ENCODE peak calls at places on chromosomes 2 and 18, in five cellular contexts. One of them, this sample, is unnamed.

GRCh38 chr2:203782262-203782976 is 76.0 kb downstream of the CD28 start:
- DNase-seq in H1: peak
- DNase-seq in HepG2: peak
- DNase-seq in K562: peak
- DNase-seq in GM12878: no peak
- DNase-seq in this sample: no peak

GRCh38 chr18:2948038-2948437 is 64.9 kb downstream of the LPIN2 start:
- DNase-seq in HepG2: peak
- DNase-seq in GM12878: no peak
- DNase-seq in H1: no peak
- DNase-seq in K562: peak
- DNase-seq in this sample: no peak

GRCh38 chr2:182906454-182906853 is 40.0 kb upstream of the FRZB start:
- DNase-seq in GM12878: no peak
- DNase-seq in K562: no peak
- DNase-seq in H1: no peak
- DNase-seq in HepG2: no peak
- DNase-seq in this sample: no peak

GRCh38 chr2:107322406-107322805 is 436.4 kb upstream of the ST6GAL2 start:
- DNase-seq in K562: no peak
- DNase-seq in GM12878: no peak
- DNase-seq in HepG2: no peak
- DNase-seq in H1: no peak
- DNase-seq in this sample: no peak

GRCh38 chr2:11677146-11678055 is 7.4 kb upstream of the NTSR2 start:
- DNase-seq in H1: no peak
- DNase-seq in HepG2: no peak
- DNase-seq in GM12878: no peak
- DNase-seq in K562: no peak
- DNase-seq in this sample: no peak

GRCh38 chr2:127347734-127348392 is 39.9 kb downstream of the MAP3K2 start:
- DNase-seq in K562: no peak
- DNase-seq in HepG2: no peak
- DNase-seq in H1: no peak
- DNase-seq in GM12878: no peak
- DNase-seq in this sample: no peak

GRCh38 chr18:45156941-45157340 is 458.3 kb upstream of the SLC14A2 start:
- DNase-seq in K562: no peak
- DNase-seq in HepG2: no peak
- DNase-seq in GM12878: no peak
- DNase-seq in H1: no peak
- DNase-seq in this sample: no peak

GRCh38 chr2:235055891-235056516 is 104.2 kb downstream of the SH3BP4 start:
- DNase-seq in K562: peak
- DNase-seq in GM12878: no peak
- DNase-seq in HepG2: peak
- DNase-seq in H1: no peak
- DNase-seq in this sample: no peak

GRCh38 chr2:138059967-138060635 is 95.8 kb downstream of the HNMT start:
- DNase-seq in HepG2: peak
- DNase-seq in H1: no peak
- DNase-seq in K562: peak
- DNase-seq in GM12878: no peak
- DNase-seq in this sample: no peak

GRCh38 chr18:25786778-25787177 is 303.6 kb downstream of the SS18 start:
- DNase-seq in HepG2: no peak
- DNase-seq in GM12878: no peak
- DNase-seq in H1: no peak
- DNase-seq in K562: no peak
- DNase-seq in this sample: no peak

GRCh38 chr18:57910134-57910533 is 107.0 kb upstream of the ATP8B1 start:
- DNase-seq in HepG2: no peak
- DNase-seq in GM12878: no peak
- DNase-seq in H1: no peak
- DNase-seq in K562: no peak
- DNase-seq in this sample: no peak

GRCh38 chr2:34012728-34013302 is 413.7 kb upstream of the FAM98A start:
- DNase-seq in GM12878: no peak
- DNase-seq in H1: peak
- DNase-seq in K562: no peak
- DNase-seq in HepG2: peak
- DNase-seq in this sample: peak

GRCh38 chr2:235553696-235554100 is 59.9 kb downstream of the AGAP1 start:
- DNase-seq in K562: peak
- DNase-seq in GM12878: no peak
- DNase-seq in H1: no peak
- DNase-seq in HepG2: no peak
- DNase-seq in this sample: no peak

GRCh38 chr2:234996467-234997270 is 44.9 kb downstream of the SH3BP4 start:
- DNase-seq in H1: peak
- DNase-seq in K562: no peak
- DNase-seq in GM12878: no peak
- DNase-seq in HepG2: peak
- DNase-seq in this sample: no peak

GRCh38 chr2:158735822-158736580 is 59.1 kb upstream of the DAPL1 start:
- DNase-seq in GM12878: no peak
- DNase-seq in K562: no peak
- DNase-seq in H1: no peak
- DNase-seq in HepG2: peak
- DNase-seq in this sample: no peak

GRCh38 chr18:33440384-33441043 is at the start of gene CCDC178:
- DNase-seq in K562: peak
- DNase-seq in GM12878: no peak
- DNase-seq in HepG2: no peak
- DNase-seq in H1: peak
- DNase-seq in this sample: no peak

GRCh38 chr2:18119883-18120282 is 241.4 kb downstream of the KCNS3 start:
- DNase-seq in H1: no peak
- DNase-seq in K562: no peak
- DNase-seq in GM12878: no peak
- DNase-seq in HepG2: no peak
- DNase-seq in this sample: no peak

GRCh38 chr2:8455236-8456148 is 226.4 kb upstream of the ID2 start:
- DNase-seq in H1: no peak
- DNase-seq in GM12878: no peak
- DNase-seq in HepG2: no peak
- DNase-seq in K562: no peak
- DNase-seq in this sample: no peak

GRCh38 chr18:887716-888115 is 17.0 kb upstream of the ADCYAP1 start:
- DNase-seq in GM12878: no peak
- DNase-seq in K562: no peak
- DNase-seq in HepG2: no peak
- DNase-seq in H1: no peak
- DNase-seq in this sample: no peak

GRCh38 chr2:36294290-36294689 is 61.3 kb upstream of the CRIM1 start:
- DNase-seq in GM12878: no peak
- DNase-seq in K562: no peak
- DNase-seq in HepG2: no peak
- DNase-seq in H1: no peak
- DNase-seq in this sample: no peak

GRCh38 chr2:111031546-111032484 is 88.9 kb upstream of the BCL2L11 start:
- DNase-seq in K562: no peak
- DNase-seq in H1: no peak
- DNase-seq in HepG2: no peak
- DNase-seq in GM12878: no peak
- DNase-seq in this sample: no peak

GRCh38 chr2:43058761-43059160 is 167.6 kb downstream of the ZFP36L2 start:
- DNase-seq in K562: no peak
- DNase-seq in GM12878: no peak
- DNase-seq in H1: no peak
- DNase-seq in HepG2: no peak
- DNase-seq in this sample: no peak

GRCh38 chr2:60861736-60862135 is 19.6 kb upstream of the REL start:
- DNase-seq in HepG2: no peak
- DNase-seq in GM12878: no peak
- DNase-seq in H1: no peak
- DNase-seq in K562: no peak
- DNase-seq in this sample: no peak

GRCh38 chr18:48475635-48476549 is 62.9 kb upstream of the CTIF start:
- DNase-seq in K562: peak
- DNase-seq in HepG2: peak
- DNase-seq in H1: peak
- DNase-seq in GM12878: peak
- DNase-seq in this sample: no peak

GRCh38 chr2:132438650-132439030 is 22.0 kb downstream of the GPR39 start:
- DNase-seq in H1: no peak
- DNase-seq in HepG2: no peak
- DNase-seq in K562: no peak
- DNase-seq in GM12878: no peak
- DNase-seq in this sample: no peak

GRCh38 chr18:73283788-73284187 is 416.0 kb upstream of the NETO1 start:
- DNase-seq in GM12878: no peak
- DNase-seq in H1: no peak
- DNase-seq in HepG2: no peak
- DNase-seq in K562: no peak
- DNase-seq in this sample: no peak

GRCh38 chr18:47883771-47884413 is 46.6 kb downstream of the SMAD2 start:
- DNase-seq in H1: no peak
- DNase-seq in GM12878: no peak
- DNase-seq in K562: no peak
- DNase-seq in HepG2: no peak
- DNase-seq in this sample: no peak

GRCh38 chr2:145800201-145801091 is 1280.5 kb upstream of the ZEB2 start:
- DNase-seq in H1: no peak
- DNase-seq in GM12878: no peak
- DNase-seq in HepG2: peak
- DNase-seq in K562: no peak
- DNase-seq in this sample: no peak

GRCh38 chr2:41847744-41848441 is 199.9 kb upstream of the PKDCC start:
- DNase-seq in K562: no peak
- DNase-seq in H1: no peak
- DNase-seq in GM12878: no peak
- DNase-seq in HepG2: peak
- DNase-seq in this sample: no peak

DNA sequence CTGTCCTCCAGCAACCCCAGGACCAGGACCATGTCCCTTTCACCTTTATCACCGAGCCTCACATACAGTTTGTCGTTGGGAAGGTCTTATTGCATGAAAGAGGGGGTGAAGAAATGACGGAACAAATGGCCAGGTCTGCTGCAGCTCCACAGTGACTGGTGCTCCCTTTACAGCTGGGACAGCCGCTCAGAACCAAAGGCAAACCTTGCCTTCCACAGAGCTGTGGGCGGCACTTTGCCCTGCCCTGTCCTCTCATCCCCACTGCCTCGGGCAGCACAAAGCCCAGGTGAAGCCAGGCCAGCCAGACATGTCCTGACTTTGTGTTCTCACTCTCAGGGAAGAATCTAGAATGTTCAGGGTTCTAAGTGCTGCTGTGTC is 961 bp downstream of the GPR55 start:
- DNase-seq in H1: no peak
- DNase-seq in K562: no peak
- DNase-seq in HepG2: no peak
- DNase-seq in GM12878: no peak
- DNase-seq in this sample: no peak
- TF ChIP-seq POLR2AphosphoS5 in H1: no peak
- TF ChIP-seq POLR2AphosphoS5 in K562: no peak
- TF ChIP-seq POLR2AphosphoS5 in HepG2: no peak
- TF ChIP-seq POLR2AphosphoS5 in GM12878: peak
- TF ChIP-seq POLR2AphosphoS5 in this sample: peak

GRCh38 chr2:15265889-15266288 is 295.2 kb downstream of the NBAS start:
- DNase-seq in H1: no peak
- DNase-seq in GM12878: no peak
- DNase-seq in K562: no peak
- DNase-seq in HepG2: no peak
- DNase-seq in this sample: no peak
- TF ChIP-seq TAF1 in H1: no peak
- TF ChIP-seq TAF1 in GM12878: no peak
- TF ChIP-seq TAF1 in K562: no peak
- TF ChIP-seq TAF1 in HepG2: no peak
- TF ChIP-seq TAF1 in this sample: no peak

DNA sequence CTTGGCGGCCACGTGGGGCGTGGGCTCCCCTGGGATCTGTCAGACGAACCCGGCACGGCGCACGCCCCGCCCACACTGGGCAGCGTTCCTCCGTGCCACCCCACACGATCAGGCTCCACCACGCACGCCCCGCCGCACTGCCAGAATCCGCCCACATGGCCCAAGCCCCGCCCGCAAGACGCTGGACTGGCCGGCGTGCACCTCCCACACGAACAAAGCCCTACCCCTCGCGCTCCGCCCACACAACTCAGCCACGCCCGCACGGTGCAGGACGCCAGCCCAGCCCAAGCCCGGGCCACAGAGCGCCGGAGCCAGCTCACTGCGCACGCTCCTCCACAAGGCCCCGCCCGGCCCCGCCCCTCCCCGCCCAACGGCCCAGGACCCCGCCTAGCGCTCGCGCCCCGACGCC is 555 bp downstream of the TMEM18 start:
- DNase-seq in HepG2: peak
- DNase-seq in GM12878: peak
- DNase-seq in H1: peak
- DNase-seq in K562: peak
- DNase-seq in this sample: peak
- TF ChIP-seq POLR2AphosphoS5 in HepG2: no peak
- TF ChIP-seq POLR2AphosphoS5 in GM12878: no peak
- TF ChIP-seq POLR2AphosphoS5 in H1: no peak
- TF ChIP-seq POLR2AphosphoS5 in K562: no peak
- TF ChIP-seq POLR2AphosphoS5 in this sample: no peak

GRCh38 chr2:113240150-113240914 is 38.4 kb downstream of the PAX8 start:
- DNase-seq in GM12878: no peak
- DNase-seq in K562: no peak
- DNase-seq in H1: no peak
- DNase-seq in HepG2: no peak
- DNase-seq in this sample: no peak
- TF ChIP-seq TAF1 in GM12878: no peak
- TF ChIP-seq TAF1 in K562: no peak
- TF ChIP-seq TAF1 in H1: no peak
- TF ChIP-seq TAF1 in HepG2: no peak
- TF ChIP-seq TAF1 in this sample: no peak

GRCh38 chr18:27922780-27923179 is 254.2 kb downstream of the CDH2 start:
- DNase-seq in HepG2: no peak
- DNase-seq in K562: no peak
- DNase-seq in GM12878: no peak
- DNase-seq in H1: no peak
- DNase-seq in this sample: no peak

GRCh38 chr18:27921392-27921791 is 255.5 kb downstream of the CDH2 start:
- DNase-seq in H1: no peak
- DNase-seq in K562: no peak
- DNase-seq in GM12878: no peak
- DNase-seq in HepG2: no peak
- DNase-seq in this sample: no peak

DNA sequence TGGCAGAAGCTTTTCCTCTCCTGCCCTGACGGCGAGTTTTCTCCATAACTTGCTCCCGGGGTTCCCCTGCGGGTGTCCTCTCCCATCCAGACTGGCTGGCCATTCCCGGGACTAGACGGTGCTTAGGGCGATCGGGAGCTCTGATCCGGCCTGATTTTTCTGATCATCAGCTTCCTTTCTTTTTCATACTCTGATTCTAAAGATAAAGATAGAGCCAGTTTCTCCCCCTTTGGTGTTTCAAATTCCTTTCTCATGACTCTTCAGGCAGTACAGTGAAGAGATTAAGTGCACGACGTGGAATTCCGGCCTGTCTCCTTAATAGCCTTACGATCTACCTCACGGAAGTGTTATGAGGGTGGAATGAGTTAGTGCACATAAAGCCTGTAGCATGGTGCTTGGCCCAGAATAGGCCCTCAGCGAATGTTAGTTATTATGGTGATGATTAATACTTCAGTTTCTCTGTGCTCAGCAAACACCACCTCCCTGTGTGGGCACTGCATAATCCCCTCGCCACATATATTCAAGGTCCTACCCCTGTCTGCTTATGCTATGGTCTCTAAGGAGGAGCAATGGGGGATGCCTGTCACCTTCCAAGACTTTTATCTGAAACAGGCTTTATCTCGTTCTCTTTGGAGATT is 254.9 kb downstream of the CDH2 start:
- DNase-seq in HepG2: peak
- DNase-seq in K562: no peak
- DNase-seq in H1: no peak
- DNase-seq in GM12878: no peak
- DNase-seq in this sample: no peak
- TF ChIP-seq POLR2AphosphoS5 in HepG2: no peak
- TF ChIP-seq POLR2AphosphoS5 in K562: no peak
- TF ChIP-seq POLR2AphosphoS5 in H1: no peak
- TF ChIP-seq POLR2AphosphoS5 in GM12878: no peak
- TF ChIP-seq POLR2AphosphoS5 in this sample: no peak